ENCODE peak calls at places on chromosome X, in eight cellular contexts. K is HFF-Myc, T is suprapubic skin, L is B cell, O is kidney epithelial cell, U is bronchial epithelial cell, X is nephron progenitor cell, G is mammary epithelial cell. F is an unnamed sample.

GRCh38 chrX:18617351-18617750 is 54.6 kb downstream of the RS1 start:
- DNase-seq in L (no peak), T (no peak), O (peak; percentile 74), U (peak; percentile 84), X (no peak), K (peak; percentile 10), G (peak; percentile 77), F (no peak)

GRCh38 chrX:114932550-114932949 is 84.9 kb downstream of the IL13RA2 start:
- DNase-seq in T (no peak), G (no peak), U (no peak), L (no peak), X (no peak), O (no peak), K (no peak), F (no peak)

GRCh38 chrX:17655232-17656034 is 81.9 kb upstream of the SCML1 start:
- DNase-seq in X (peak; percentile 56), T (no peak), L (no peak), U (no peak), K (no peak), O (no peak), G (peak; percentile 21), F (no peak)

GRCh38 chrX:74449322-74449936 is 28.1 kb downstream of the SLC16A2 start:
- DNase-seq in G (peak; percentile 76), U (peak; percentile 63), K (no peak), X (no peak), O (peak; percentile 12), T (no peak), L (no peak), F (no peak)

GRCh38 chrX:150018931-150019331 is 80.6 kb upstream of the EOLA2 start:
- DNase-seq in L (no peak), X (no peak), U (no peak), T (no peak), K (no peak), O (no peak), G (no peak), F (no peak)

GRCh38 chrX:116379854-116380253 is 56.6 kb upstream of the SLC6A14 start:
- DNase-seq in X (no peak), O (no peak), U (peak; percentile 92), K (no peak), G (peak; percentile 79), L (no peak), T (no peak), F (no peak)

GRCh38 chrX:21735038-21735752 is 22.7 kb downstream of the SMPX start:
- DNase-seq in O (no peak), L (no peak), T (no peak), U (no peak), K (no peak), G (peak; percentile 34), X (no peak), F (no peak)

GRCh38 chrX:114181195-114181594 is 402.7 kb upstream of the HTR2C start:
- DNase-seq in L (no peak), T (no peak), U (no peak), X (no peak), O (no peak), G (no peak), K (no peak), F (no peak)

GRCh38 chrX:31060013-31060412 is 11.8 kb downstream of the FTHL17 start:
- DNase-seq in G (no peak), L (no peak), O (no peak), T (no peak), K (no peak), X (no peak), U (no peak), F (no peak)

DNA sequence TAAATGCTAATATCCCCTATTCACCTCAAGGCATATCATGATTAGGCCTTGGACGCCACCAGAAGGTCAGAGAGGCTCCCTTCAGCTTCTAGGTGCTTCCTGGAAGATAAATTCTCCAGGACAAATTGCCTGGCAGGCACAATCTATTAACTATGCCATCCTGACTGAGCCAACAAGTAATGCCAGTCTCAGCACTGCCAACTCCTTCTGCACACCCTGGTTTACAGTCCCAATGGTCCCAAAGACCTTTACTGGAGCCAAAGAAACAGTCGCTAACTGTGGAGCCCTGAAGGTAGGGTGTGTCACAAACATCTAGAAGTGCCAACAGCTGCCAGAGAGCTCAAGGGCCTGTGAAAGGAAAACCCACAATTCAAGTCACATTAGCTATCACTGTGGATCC is 34.9 kb upstream of the CITED1 start:
- DNase-seq in X (no peak), L (no peak), G (no peak), K (no peak), T (no peak), U (no peak), O (no peak), F (no peak)
- TF ChIP-seq CTCF in X (no peak), L (no peak), G (no peak), K (no peak), T (no peak), U (no peak), O (no peak), F (no peak)

GRCh38 chrX:46545111-46546005 is at the start of gene ZNF674:
- DNase-seq in O (peak; percentile 61), U (peak; percentile 79), G (peak; percentile 84), K (peak; percentile 72), L (peak; percentile 96), T (peak; percentile 94), X (peak; percentile 91), F (peak; percentile 90)
- TF ChIP-seq CTCF in O (peak; percentile 15), U (peak; percentile 27), G (peak; percentile 50), K (peak; percentile 19), L (no peak), T (peak; percentile 19), X (no peak), F (no peak)

GRCh38 chrX:119948381-119948780 is 4.8 kb upstream of the NKAP start:
- DNase-seq in T (no peak), L (no peak), K (no peak), X (no peak), G (no peak), U (no peak), O (no peak), F (no peak)
- TF ChIP-seq CTCF in T (no peak), L (no peak), K (no peak), X (no peak), G (peak; percentile 24), U (no peak), O (peak; percentile 17), F (no peak)

DNA sequence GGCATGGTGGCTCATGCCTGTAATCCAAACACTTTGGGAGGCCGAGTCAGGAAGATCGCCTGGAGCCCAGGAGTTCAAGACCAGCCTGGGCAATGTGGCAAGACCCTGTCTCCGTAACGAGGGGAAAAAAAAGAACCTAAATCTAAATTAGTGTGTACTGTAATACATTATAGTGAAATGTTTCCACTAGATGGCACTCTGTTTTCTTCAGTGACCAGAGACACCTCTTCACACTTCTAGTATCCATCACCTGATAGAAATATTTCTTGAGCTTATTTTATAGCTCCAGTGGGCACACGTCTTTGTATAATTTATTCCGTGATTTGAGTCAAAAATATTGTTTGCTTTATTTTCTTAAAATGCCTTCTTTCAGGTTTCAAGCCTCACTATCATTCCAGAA is 600.9 kb upstream of the DIPK2B start:
- DNase-seq in X (no peak), T (no peak), G (peak; percentile 50), O (no peak), L (no peak), K (no peak), U (peak; percentile 59), F (no peak)
- TF ChIP-seq CTCF in X (peak; percentile 8), T (no peak), G (peak; percentile 52), O (no peak), L (peak; percentile 39), K (peak; percentile 8), U (peak; percentile 20), F (no peak)

GRCh38 chrX:154317391-154318000 is 21.9 kb downstream of the TKTL1 start:
- DNase-seq in O (no peak), L (no peak), G (peak; percentile 2), T (no peak), X (peak; percentile 20), U (peak; percentile 6), K (no peak), F (no peak)
- TF ChIP-seq CTCF in O (peak; percentile 48), L (peak; percentile 39), G (peak; percentile 50), T (peak; percentile 44), X (peak; percentile 21), U (peak; percentile 42), K (peak; percentile 38), F (no peak)

GRCh38 chrX:136190038-136190437 is 42.7 kb downstream of the FHL1 start:
- DNase-seq in T (no peak), O (no peak), L (no peak), X (no peak), U (no peak), K (no peak), G (no peak), F (no peak)
- TF ChIP-seq CTCF in T (no peak), O (no peak), L (no peak), X (no peak), U (no peak), K (no peak), G (no peak), F (no peak)

GRCh38 chrX:6660567-6661252 is 125.8 kb upstream of the VCX3A start:
- DNase-seq in O (no peak), X (no peak), T (no peak), L (no peak), G (peak; percentile 72), U (peak; percentile 87), K (no peak), F (no peak)

GRCh38 chrX:6667048-6667768 is 132.3 kb upstream of the VCX3A start:
- DNase-seq in O (no peak), G (peak; percentile 9), X (no peak), T (no peak), K (no peak), U (peak; percentile 46), L (no peak), F (no peak)

DNA sequence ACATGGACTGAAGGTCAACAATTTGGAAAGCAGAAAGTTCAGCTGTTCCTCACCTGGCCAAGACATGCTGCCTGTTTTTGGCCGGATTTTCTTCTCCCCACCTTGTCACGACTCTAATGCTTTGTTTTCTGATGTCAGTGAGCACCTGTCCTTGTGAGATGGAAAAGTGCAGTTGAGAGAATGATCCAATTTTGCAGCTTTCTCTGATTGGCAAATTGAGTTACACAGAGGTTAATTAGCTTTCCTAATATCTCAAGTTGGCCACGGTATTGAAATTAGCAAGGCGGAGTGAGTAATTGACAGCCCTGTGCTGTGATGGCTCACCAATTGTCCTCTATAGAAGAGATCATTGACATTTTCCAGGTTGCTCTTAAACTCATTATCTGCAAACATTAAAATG is 126.8 kb upstream of the VCX3A start:
- DNase-seq in X (no peak), K (no peak), G (no peak), L (no peak), U (no peak), O (no peak), T (no peak), F (no peak)
- TF ChIP-seq CTCF in X (no peak), K (no peak), G (no peak), L (no peak), U (no peak), O (no peak), T (no peak), F (no peak)

GRCh38 chrX:154487518-154488290 is 1.3 kb upstream of the UBL4A start:
- DNase-seq in U (no peak), O (no peak), G (no peak), L (no peak), T (no peak), K (no peak), X (no peak), F (no peak)
- TF ChIP-seq CTCF in U (no peak), O (no peak), G (no peak), L (no peak), T (no peak), K (no peak), X (no peak), F (no peak)

GRCh38 chrX:53481816-53482485 is 47.8 kb upstream of the HSD17B10 start:
- DNase-seq in O (peak; percentile 26), K (peak; percentile 19), T (no peak), X (peak; percentile 47), G (peak; percentile 61), L (peak; percentile 52), U (peak; percentile 70), F (peak; percentile 16)
- TF ChIP-seq CTCF in O (peak; percentile 83), K (peak; percentile 67), T (peak; percentile 48), X (peak; percentile 50), G (peak; percentile 86), L (peak; percentile 68), U (peak; percentile 66), F (peak; percentile 56)

F was measured in natural killer cell.